ENCODE peak calls at places on chromosomes 16 and 17, in six cellular contexts. G, X, Z, D, V and C are unnamed samples.

GRCh38 chr17:56679767-56680422 is 86.4 kb downstream of the NOG start:
- DNase-seq in G (no peak), X (no peak), Z (no peak), D (no peak), V (no peak), C (no peak)

GRCh38 chr16:47965439-47965838 is 190.4 kb downstream of the ABCC12 start:
- DNase-seq in G (no peak), X (no peak), Z (no peak), D (no peak), V (no peak), C (no peak)

GRCh38 chr16:55539488-55539887 is 27.0 kb upstream of the CAPNS2 start:
- DNase-seq in G (no peak), X (no peak), Z (no peak), D (no peak), V (no peak), C (no peak)

GRCh38 chr17:31533546-31534155 is 142.2 kb downstream of the RAB11FIP4 start:
- DNase-seq in G (no peak), X (no peak), Z (peak), D (no peak), V (no peak), C (peak)

GRCh38 chr16:84378099-84378498 is 9.8 kb downstream of the ATP2C2 start:
- DNase-seq in G (no peak), X (no peak), Z (no peak), D (no peak), V (no peak), C (no peak)

GRCh38 chr16:22380529-22380928 is 6.1 kb upstream of the CDR2 start:
- DNase-seq in G (no peak), X (no peak), Z (no peak), D (no peak), V (no peak), C (no peak)

GRCh38 chr17:29624586-29624985 is 1.9 kb upstream of the CORO6 start:
- DNase-seq in G (no peak), X (no peak), Z (no peak), D (no peak), V (no peak), C (no peak)

GRCh38 chr17:62098623-62099231 is 33.6 kb upstream of the MED13 start:
- DNase-seq in G (peak), X (no peak), Z (no peak), D (no peak), V (no peak), C (no peak)

GRCh38 chr17:9150407-9151090 is 129.2 kb downstream of the NTN1 start:
- DNase-seq in G (no peak), X (no peak), Z (no peak), D (peak), V (no peak), C (no peak)

GRCh38 chr17:7853693-7854043 is 1.2 kb upstream of the TMEM88 start:
- DNase-seq in G (no peak), X (no peak), Z (no peak), D (no peak), V (no peak), C (no peak)

GRCh38 chr16:53545433-53545832 is 42.4 kb upstream of the AKTIP start:
- DNase-seq in G (no peak), X (no peak), Z (no peak), D (no peak), V (no peak), C (no peak)

GRCh38 chr17:40850287-40850972 is 16.6 kb downstream of the KRT12 start:
- DNase-seq in G (no peak), X (no peak), Z (no peak), D (no peak), V (no peak), C (no peak)

GRCh38 chr16:82067810-82068325 is 32.8 kb downstream of the HSD17B2 start:
- DNase-seq in G (no peak), X (no peak), Z (no peak), D (no peak), V (no peak), C (no peak)

GRCh38 chr17:34225046-34225445 is 30.0 kb upstream of the CCL2 start:
- DNase-seq in G (no peak), X (no peak), Z (no peak), D (no peak), V (no peak), C (no peak)

GRCh38 chr16:20903889-20904506 is 3.4 kb downstream of the LYRM1 start:
- DNase-seq in G (no peak), X (no peak), Z (no peak), D (no peak), V (no peak), C (no peak)

GRCh38 chr16:86335266-86336172 is 174.8 kb upstream of the FOXF1 start:
- DNase-seq in G (no peak), X (no peak), Z (no peak), D (no peak), V (no peak), C (no peak)

GRCh38 chr16:67967956-67968439 is 439 bp downstream of the SLC12A4 start:
- DNase-seq in G (peak), X (no peak), Z (no peak), D (peak), V (no peak), C (no peak)

GRCh38 chr16:12371497-12371896 is 395.0 kb downstream of the SNX29 start:
- DNase-seq in G (no peak), X (no peak), Z (no peak), D (no peak), V (no peak), C (no peak)

GRCh38 chr17:38749222-38750043 is 1.3 kb upstream of the PCGF2 start:
- DNase-seq in G (no peak), X (peak), Z (peak), D (peak), V (peak), C (peak)

GRCh38 chr16:55900616-55901393 is 25.6 kb upstream of the CES5A start:
- DNase-seq in G (no peak), X (no peak), Z (no peak), D (no peak), V (no peak), C (no peak)

GRCh38 chr17:73474370-73474988 is 162.7 kb upstream of the CDC42EP4 start:
- DNase-seq in G (no peak), X (peak), Z (peak), D (peak), V (peak), C (no peak)

GRCh38 chr17:61456688-61457225 is 4.5 kb downstream of the TBX4 start:
- DNase-seq in G (no peak), X (no peak), Z (no peak), D (no peak), V (no peak), C (no peak)

GRCh38 chr16:14249291-14250032 is 178.3 kb downstream of the MRTFB start:
- DNase-seq in G (no peak), X (no peak), Z (peak), D (peak), V (no peak), C (peak)

GRCh38 chr16:47858333-47859067 is 297.3 kb downstream of the ABCC12 start:
- DNase-seq in G (no peak), X (no peak), Z (no peak), D (no peak), V (no peak), C (no peak)

GRCh38 chr16:66408181-66409048 is 18.7 kb upstream of the BEAN1 start:
- DNase-seq in G (no peak), X (no peak), Z (peak), D (no peak), V (no peak), C (no peak)

GRCh38 chr16:12318661-12319463 is 342.3 kb downstream of the SNX29 start:
- DNase-seq in G (no peak), X (no peak), Z (no peak), D (no peak), V (no peak), C (no peak)

GRCh38 chr17:5272313-5272712 is 9.8 kb upstream of the RABEP1 start:
- DNase-seq in G (no peak), X (no peak), Z (no peak), D (no peak), V (no peak), C (no peak)

GRCh38 chr17:80546267-80546666 is 1.6 kb downstream of the RPTOR start:
- DNase-seq in G (no peak), X (no peak), Z (no peak), D (no peak), V (no peak), C (no peak)

GRCh38 chr16:66026211-66026610 is 340.3 kb upstream of the CDH5 start:
- DNase-seq in G (no peak), X (no peak), Z (no peak), D (no peak), V (no peak), C (no peak)

GRCh38 chr16:19823322-19823721 is 61.3 kb downstream of the GPRC5B start:
- DNase-seq in G (no peak), X (no peak), Z (no peak), D (no peak), V (no peak), C (no peak)

DNA sequence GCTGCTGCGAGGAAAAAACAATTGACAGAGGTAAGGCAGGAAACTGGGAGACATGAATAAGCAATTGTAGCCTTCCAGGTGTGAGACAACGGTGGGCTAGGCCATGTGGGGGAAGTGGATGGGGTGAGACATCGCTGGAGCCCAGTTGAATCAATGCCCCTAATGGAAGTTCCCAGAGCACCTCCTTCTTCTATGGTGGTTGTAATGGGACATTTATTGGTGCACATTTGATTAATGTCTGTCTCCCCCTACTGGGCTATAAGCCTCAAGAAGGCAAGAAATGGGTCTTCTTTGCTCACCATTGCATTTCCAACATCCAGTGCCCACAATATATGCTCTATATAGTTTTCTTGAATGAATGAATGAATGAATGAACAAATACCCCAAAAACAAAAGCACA is 22.7 kb upstream of the CD300E start:
- DNase-seq in G (no peak), X (no peak), Z (peak), D (no peak), V (no peak), C (no peak)
- TF ChIP-seq CTCF in G (peak), X (no peak), Z (peak), D (no peak), V (no peak), C (no peak)

GRCh38 chr17:49501496-49501895 is 6.4 kb downstream of the NGFR start:
- DNase-seq in G (no peak), X (no peak), Z (no peak), D (no peak), V (no peak), C (no peak)
- TF ChIP-seq CTCF in G (no peak), X (no peak), Z (no peak), D (no peak), V (no peak), C (no peak)

GRCh38 chr17:17849863-17850373 is 13.1 kb upstream of the SREBF1 start:
- DNase-seq in G (peak), X (peak), Z (no peak), D (peak), V (no peak), C (no peak)
- TF ChIP-seq CTCF in G (no peak), X (peak), Z (peak), D (peak), V (no peak), C (peak)

GRCh38 chr17:65797809-65798208 is 236.4 kb upstream of the AXIN2 start:
- DNase-seq in G (no peak), X (no peak), Z (no peak), D (no peak), V (no peak), C (no peak)
- TF ChIP-seq CTCF in G (peak), X (no peak), Z (peak), D (no peak), V (no peak), C (peak)

GRCh38 chr16:80387308-80387921 is 153.4 kb upstream of the DYNLRB2 start:
- DNase-seq in G (no peak), X (no peak), Z (no peak), D (no peak), V (no peak), C (no peak)

DNA sequence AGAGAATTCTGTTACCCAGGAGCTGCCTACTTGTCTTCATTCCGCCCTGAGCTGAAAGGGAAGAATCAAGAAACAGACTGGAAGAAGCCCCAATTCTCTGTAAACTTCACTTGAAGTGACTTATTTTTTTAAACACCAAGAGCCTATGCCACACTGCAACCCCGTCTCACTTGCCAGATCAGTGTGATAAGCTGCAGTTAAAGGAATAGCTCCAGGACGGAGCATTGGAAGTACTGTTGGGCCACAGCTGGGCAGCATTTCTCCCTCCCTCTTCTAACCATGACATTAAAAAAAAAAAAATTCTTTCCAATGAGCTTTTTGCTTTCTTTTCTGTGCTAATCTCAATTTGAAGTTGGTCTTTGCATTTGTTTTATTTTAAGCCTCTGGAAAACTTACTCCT is 149.7 kb upstream of the DYNLRB2 start:
- DNase-seq in G (no peak), X (no peak), Z (no peak), D (no peak), V (no peak), C (no peak)
- TF ChIP-seq CTCF in G (no peak), X (no peak), Z (no peak), D (no peak), V (no peak), C (no peak)

GRCh38 chr16:49454426-49455180 is 81.0 kb downstream of the C16orf78 start:
- DNase-seq in G (no peak), X (peak), Z (no peak), D (no peak), V (no peak), C (no peak)
- TF ChIP-seq CTCF in G (no peak), X (no peak), Z (no peak), D (no peak), V (no peak), C (no peak)

DNA sequence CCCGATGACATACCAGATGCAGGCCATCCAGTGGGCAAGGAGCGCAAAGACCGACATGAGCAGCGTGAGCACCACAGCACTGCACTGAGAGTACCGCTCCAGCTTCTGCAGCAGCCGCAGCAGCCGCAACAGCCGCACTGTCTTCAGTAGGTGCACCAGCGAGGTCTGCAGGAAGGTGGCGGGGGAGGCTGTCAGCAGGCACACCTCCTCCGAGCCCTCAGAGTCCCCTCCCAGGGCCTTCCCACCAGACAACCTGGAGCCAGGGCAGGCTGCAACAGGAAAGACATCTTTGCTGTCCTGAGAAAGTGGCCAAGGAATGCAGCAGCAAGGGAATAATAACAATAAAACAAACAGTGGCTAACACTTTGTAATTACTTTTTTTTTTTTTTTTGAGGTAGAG is 9.1 kb downstream of the KCNH4 start:
- DNase-seq in G (no peak), X (no peak), Z (no peak), D (no peak), V (no peak), C (no peak)
- TF ChIP-seq CTCF in G (no peak), X (no peak), Z (no peak), D (no peak), V (no peak), C (no peak)

GRCh38 chr16:72469932-72470331 is 298.0 kb upstream of the PMFBP1 start:
- DNase-seq in G (no peak), X (no peak), Z (no peak), D (no peak), V (no peak), C (no peak)

GRCh38 chr16:72464597-72465368 is 292.8 kb upstream of the PMFBP1 start:
- DNase-seq in G (no peak), X (no peak), Z (no peak), D (no peak), V (no peak), C (no peak)

GRCh38 chr16:72464052-72464451 is 292.1 kb upstream of the PMFBP1 start:
- DNase-seq in G (no peak), X (no peak), Z (no peak), D (no peak), V (no peak), C (no peak)

GRCh38 chr16:72468582-72468981 is 296.6 kb upstream of the PMFBP1 start:
- DNase-seq in G (no peak), X (no peak), Z (no peak), D (no peak), V (no peak), C (no peak)

GRCh38 chr16:72467157-72467759 is 295.3 kb upstream of the PMFBP1 start:
- DNase-seq in G (no peak), X (no peak), Z (peak), D (no peak), V (no peak), C (peak)
- TF ChIP-seq CTCF in G (peak), X (no peak), Z (peak), D (peak), V (peak), C (peak)

GRCh38 chr16:16124974-16125373 is 98.3 kb downstream of the ABCC6 start:
- DNase-seq in G (no peak), X (no peak), Z (no peak), D (no peak), V (no peak), C (no peak)

GRCh38 chr16:16131204-16131603 is 92.1 kb downstream of the ABCC6 start:
- DNase-seq in G (no peak), X (no peak), Z (no peak), D (no peak), V (no peak), C (no peak)

GRCh38 chr16:16131659-16132058 is 91.6 kb downstream of the ABCC6 start:
- DNase-seq in G (no peak), X (no peak), Z (no peak), D (no peak), V (no peak), C (no peak)

GRCh38 chr16:16124438-16124837 is 98.9 kb downstream of the ABCC6 start:
- DNase-seq in G (no peak), X (no peak), Z (no peak), D (no peak), V (no peak), C (no peak)

DNA sequence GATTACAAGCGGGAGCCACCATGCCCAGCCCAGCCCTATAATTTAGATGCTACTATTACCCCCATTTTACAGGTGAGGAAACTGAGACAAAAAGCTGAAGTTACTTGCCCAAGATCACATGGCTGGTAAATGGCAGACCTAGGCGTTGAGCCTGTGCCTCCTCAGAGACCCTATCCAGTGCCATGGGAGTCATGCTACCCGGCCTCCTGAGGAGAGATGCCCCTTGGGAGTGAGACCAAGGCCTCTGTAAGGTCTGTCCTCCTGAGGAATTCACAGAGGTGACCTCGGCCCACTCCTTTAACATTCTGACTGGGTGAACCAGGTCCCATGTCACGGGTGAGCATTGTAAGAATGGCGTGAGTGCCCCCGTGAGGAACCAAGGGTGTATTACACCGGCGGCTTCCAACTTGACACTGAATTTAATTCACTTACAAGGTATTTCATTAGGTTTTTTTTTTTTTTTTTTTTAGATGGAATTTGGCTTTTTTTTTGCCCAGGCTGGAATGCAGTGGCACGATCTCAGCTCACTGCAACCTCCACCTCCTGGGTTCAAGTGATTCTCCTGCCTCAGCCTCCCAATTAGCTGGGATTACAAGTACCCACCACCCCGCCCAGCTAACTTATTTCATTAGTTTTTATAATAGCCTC is 95.7 kb downstream of the ABCC6 start:
- DNase-seq in G (peak), X (peak), Z (peak), D (peak), V (no peak), C (peak)
- TF ChIP-seq CTCF in G (peak), X (peak), Z (peak), D (peak), V (peak), C (peak)